ENCODE peak calls at places on chromosomes 2 and 18, in eight cellular contexts. One of them, this sample, is unnamed.

GRCh38 chr2:26526589-26526988 is 48.7 kb upstream of the OTOF start:
- DNase-seq in GM12865: no peak
- DNase-seq in astrocyte of the spinal cord: no peak
- DNase-seq in sciatic nerve: no peak
- DNase-seq in T-helper 2 cell: no peak
- DNase-seq in NCI-H1092: no peak
- DNase-seq in NCI-H1694 treated with DMSO at 0.1 percent for 48 hours: no peak
- DNase-seq in mammary epithelial cell: peak
- DNase-seq in this sample: no peak

GRCh38 chr2:214492152-214492551 is 81.3 kb downstream of the VWC2L start:
- DNase-seq in sciatic nerve: no peak
- DNase-seq in mammary epithelial cell: no peak
- DNase-seq in T-helper 2 cell: no peak
- DNase-seq in GM12865: peak
- DNase-seq in astrocyte of the spinal cord: no peak
- DNase-seq in NCI-H1694 treated with DMSO at 0.1 percent for 48 hours: peak
- DNase-seq in NCI-H1092: peak
- DNase-seq in this sample: no peak

GRCh38 chr2:205682239-205683021 is at the start of gene NRP2:
- DNase-seq in NCI-H1694 treated with DMSO at 0.1 percent for 48 hours: peak
- DNase-seq in sciatic nerve: peak
- DNase-seq in GM12865: peak
- DNase-seq in T-helper 2 cell: peak
- DNase-seq in astrocyte of the spinal cord: peak
- DNase-seq in NCI-H1092: peak
- DNase-seq in mammary epithelial cell: peak
- DNase-seq in this sample: peak

GRCh38 chr2:75982750-75983149 is 272.0 kb upstream of the GCFC2 start:
- DNase-seq in NCI-H1694 treated with DMSO at 0.1 percent for 48 hours: no peak
- DNase-seq in T-helper 2 cell: no peak
- DNase-seq in GM12865: no peak
- DNase-seq in mammary epithelial cell: no peak
- DNase-seq in sciatic nerve: no peak
- DNase-seq in NCI-H1092: no peak
- DNase-seq in astrocyte of the spinal cord: no peak
- DNase-seq in this sample: no peak

GRCh38 chr2:239195318-239195871 is 205.4 kb downstream of the HDAC4 start:
- DNase-seq in mammary epithelial cell: no peak
- DNase-seq in astrocyte of the spinal cord: peak
- DNase-seq in T-helper 2 cell: no peak
- DNase-seq in NCI-H1092: no peak
- DNase-seq in NCI-H1694 treated with DMSO at 0.1 percent for 48 hours: no peak
- DNase-seq in sciatic nerve: peak
- DNase-seq in GM12865: no peak
- DNase-seq in this sample: peak

GRCh38 chr2:153819056-153819455 is 52.7 kb upstream of the GALNT13 start:
- DNase-seq in GM12865: no peak
- DNase-seq in mammary epithelial cell: no peak
- DNase-seq in astrocyte of the spinal cord: no peak
- DNase-seq in NCI-H1694 treated with DMSO at 0.1 percent for 48 hours: no peak
- DNase-seq in NCI-H1092: no peak
- DNase-seq in T-helper 2 cell: no peak
- DNase-seq in sciatic nerve: no peak
- DNase-seq in this sample: no peak

GRCh38 chr2:205405194-205405593 is 277.1 kb upstream of the NRP2 start:
- DNase-seq in sciatic nerve: no peak
- DNase-seq in T-helper 2 cell: no peak
- DNase-seq in GM12865: no peak
- DNase-seq in astrocyte of the spinal cord: peak
- DNase-seq in NCI-H1694 treated with DMSO at 0.1 percent for 48 hours: no peak
- DNase-seq in NCI-H1092: no peak
- DNase-seq in mammary epithelial cell: peak
- DNase-seq in this sample: no peak

GRCh38 chr2:138823651-138824050 is 43.5 kb upstream of the NXPH2 start:
- DNase-seq in mammary epithelial cell: no peak
- DNase-seq in T-helper 2 cell: no peak
- DNase-seq in astrocyte of the spinal cord: no peak
- DNase-seq in sciatic nerve: no peak
- DNase-seq in NCI-H1694 treated with DMSO at 0.1 percent for 48 hours: no peak
- DNase-seq in GM12865: no peak
- DNase-seq in NCI-H1092: no peak
- DNase-seq in this sample: no peak

GRCh38 chr2:11805920-11806319 is 59.5 kb downstream of the LPIN1 start:
- DNase-seq in astrocyte of the spinal cord: no peak
- DNase-seq in GM12865: no peak
- DNase-seq in T-helper 2 cell: no peak
- DNase-seq in mammary epithelial cell: no peak
- DNase-seq in sciatic nerve: no peak
- DNase-seq in NCI-H1092: no peak
- DNase-seq in NCI-H1694 treated with DMSO at 0.1 percent for 48 hours: no peak
- DNase-seq in this sample: peak

GRCh38 chr2:143489135-143489534 is 359.9 kb downstream of the ARHGAP15 start:
- DNase-seq in GM12865: no peak
- DNase-seq in astrocyte of the spinal cord: peak
- DNase-seq in T-helper 2 cell: no peak
- DNase-seq in mammary epithelial cell: peak
- DNase-seq in NCI-H1694 treated with DMSO at 0.1 percent for 48 hours: no peak
- DNase-seq in NCI-H1092: no peak
- DNase-seq in sciatic nerve: no peak
- DNase-seq in this sample: no peak

GRCh38 chr18:22168360-22168921 is 948 bp upstream of the GATA6 start:
- DNase-seq in sciatic nerve: no peak
- DNase-seq in NCI-H1694 treated with DMSO at 0.1 percent for 48 hours: no peak
- DNase-seq in T-helper 2 cell: peak
- DNase-seq in GM12865: no peak
- DNase-seq in astrocyte of the spinal cord: no peak
- DNase-seq in NCI-H1092: no peak
- DNase-seq in mammary epithelial cell: no peak
- DNase-seq in this sample: no peak

GRCh38 chr2:70931376-70932000 is 4.2 kb upstream of the ATP6V1B1 start:
- DNase-seq in GM12865: no peak
- DNase-seq in NCI-H1694 treated with DMSO at 0.1 percent for 48 hours: no peak
- DNase-seq in T-helper 2 cell: no peak
- DNase-seq in NCI-H1092: no peak
- DNase-seq in astrocyte of the spinal cord: no peak
- DNase-seq in mammary epithelial cell: no peak
- DNase-seq in sciatic nerve: no peak
- DNase-seq in this sample: peak

GRCh38 chr18:75293591-75293990 is 83.0 kb downstream of the TSHZ1 start:
- DNase-seq in astrocyte of the spinal cord: peak
- DNase-seq in mammary epithelial cell: peak
- DNase-seq in NCI-H1694 treated with DMSO at 0.1 percent for 48 hours: no peak
- DNase-seq in sciatic nerve: no peak
- DNase-seq in T-helper 2 cell: no peak
- DNase-seq in GM12865: no peak
- DNase-seq in NCI-H1092: no peak
- DNase-seq in this sample: no peak

GRCh38 chr2:234422242-234422641 is 74.6 kb downstream of the ARL4C start:
- DNase-seq in GM12865: no peak
- DNase-seq in NCI-H1694 treated with DMSO at 0.1 percent for 48 hours: no peak
- DNase-seq in sciatic nerve: no peak
- DNase-seq in NCI-H1092: no peak
- DNase-seq in astrocyte of the spinal cord: peak
- DNase-seq in mammary epithelial cell: peak
- DNase-seq in T-helper 2 cell: peak
- DNase-seq in this sample: no peak

GRCh38 chr18:24076950-24077349 is 61.9 kb upstream of the CABYR start:
- DNase-seq in astrocyte of the spinal cord: no peak
- DNase-seq in mammary epithelial cell: no peak
- DNase-seq in T-helper 2 cell: no peak
- DNase-seq in sciatic nerve: no peak
- DNase-seq in NCI-H1694 treated with DMSO at 0.1 percent for 48 hours: no peak
- DNase-seq in NCI-H1092: no peak
- DNase-seq in GM12865: no peak
- DNase-seq in this sample: no peak

GRCh38 chr2:162403884-162404283 is 60.0 kb downstream of the GCA start:
- DNase-seq in astrocyte of the spinal cord: peak
- DNase-seq in T-helper 2 cell: no peak
- DNase-seq in NCI-H1694 treated with DMSO at 0.1 percent for 48 hours: no peak
- DNase-seq in GM12865: no peak
- DNase-seq in mammary epithelial cell: peak
- DNase-seq in sciatic nerve: no peak
- DNase-seq in NCI-H1092: no peak
- DNase-seq in this sample: no peak

GRCh38 chr2:46014911-46015654 is 282.1 kb upstream of the EPAS1 start:
- DNase-seq in mammary epithelial cell: no peak
- DNase-seq in sciatic nerve: no peak
- DNase-seq in GM12865: no peak
- DNase-seq in NCI-H1092: no peak
- DNase-seq in NCI-H1694 treated with DMSO at 0.1 percent for 48 hours: no peak
- DNase-seq in astrocyte of the spinal cord: peak
- DNase-seq in T-helper 2 cell: no peak
- DNase-seq in this sample: no peak

GRCh38 chr2:61759718-61760117 is 94.1 kb downstream of the FAM161A start:
- DNase-seq in NCI-H1694 treated with DMSO at 0.1 percent for 48 hours: no peak
- DNase-seq in T-helper 2 cell: no peak
- DNase-seq in sciatic nerve: no peak
- DNase-seq in GM12865: no peak
- DNase-seq in astrocyte of the spinal cord: peak
- DNase-seq in NCI-H1092: no peak
- DNase-seq in mammary epithelial cell: peak
- DNase-seq in this sample: no peak

GRCh38 chr2:10620481-10620880 is 69.3 kb downstream of the NOL10 start:
- DNase-seq in mammary epithelial cell: peak
- DNase-seq in astrocyte of the spinal cord: peak
- DNase-seq in T-helper 2 cell: peak
- DNase-seq in sciatic nerve: no peak
- DNase-seq in NCI-H1694 treated with DMSO at 0.1 percent for 48 hours: no peak
- DNase-seq in GM12865: no peak
- DNase-seq in NCI-H1092: no peak
- DNase-seq in this sample: no peak

GRCh38 chr2:73244580-73244979 is 10.5 kb downstream of the CCT7 start:
- DNase-seq in T-helper 2 cell: peak
- DNase-seq in sciatic nerve: no peak
- DNase-seq in NCI-H1092: no peak
- DNase-seq in NCI-H1694 treated with DMSO at 0.1 percent for 48 hours: no peak
- DNase-seq in astrocyte of the spinal cord: no peak
- DNase-seq in mammary epithelial cell: no peak
- DNase-seq in GM12865: no peak
- DNase-seq in this sample: no peak

GRCh38 chr18:50424877-50425690 is 50.2 kb downstream of the SKA1 start:
- DNase-seq in GM12865: no peak
- DNase-seq in sciatic nerve: no peak
- DNase-seq in T-helper 2 cell: no peak
- DNase-seq in NCI-H1092: no peak
- DNase-seq in astrocyte of the spinal cord: no peak
- DNase-seq in mammary epithelial cell: peak
- DNase-seq in NCI-H1694 treated with DMSO at 0.1 percent for 48 hours: no peak
- DNase-seq in this sample: no peak